ENCODE peak calls at places on chromosomes 7 and 10, in six cellular contexts. B is tibial artery; U is astrocyte; J is heart left ventricle; G is stimulated activated effector memory CD8-positive, alpha-beta T cell treated with anti-CD3 and anti-CD28 coated beads, Interleukin-12 subunit alpha, Interleukin-12 subunit beta, amount 100 ng/mL, for 72 hours; E is H9. K is an unnamed sample.

GRCh38 chr7:387132-388022 is 97.4 kb downstream of the FOXL3 start:
- DNase-seq in B (peak; percentile 8), U (no peak), J (no peak), G (no peak), E (no peak), K (no peak)

GRCh38 chr10:32744321-32744720 is 213.7 kb downstream of the ITGB1 start:
- DNase-seq in B (no peak), U (no peak), J (no peak), G (no peak), E (no peak), K (no peak)

GRCh38 chr10:92014620-92015019 is 91.0 kb downstream of the BTAF1 start:
- DNase-seq in B (no peak), U (no peak), J (no peak), G (no peak), E (no peak), K (no peak)

GRCh38 chr10:1966698-1967097 is 229.4 kb upstream of the ADARB2 start:
- DNase-seq in B (no peak), U (no peak), J (no peak), G (no peak), E (no peak), K (no peak)

GRCh38 chr7:112056409-112056808 is 149.8 kb downstream of the DOCK4 start:
- DNase-seq in B (no peak), U (no peak), J (no peak), G (no peak), E (no peak), K (no peak)

GRCh38 chr10:127012769-127013152 is 107.5 kb downstream of the DOCK1 start:
- DNase-seq in B (peak; percentile 36), U (peak; percentile 20), J (peak; percentile 80), G (no peak), E (no peak), K (no peak)

GRCh38 chr7:4066626-4067475 is 615.2 kb upstream of the FOXK1 start:
- DNase-seq in B (no peak), U (no peak), J (no peak), G (no peak), E (no peak), K (no peak)

GRCh38 chr10:58280982-58281752 is 12.2 kb downstream of the CISD1 start:
- DNase-seq in B (no peak), U (peak; percentile 62), J (no peak), G (no peak), E (no peak), K (no peak)

GRCh38 chr10:5694573-5694972 is 9.9 kb downstream of the TASOR2 start:
- DNase-seq in B (no peak), U (no peak), J (no peak), G (no peak), E (no peak), K (no peak)